ENCODE peak calls at places on chromosomes 12 and 14, in eight cellular contexts. W is adrenal gland, I is body of pancreas, Y is Peyer's patch, T is esophagus muscularis mucosa, J is right lobe of liver, O is heart left ventricle, V is NB4. G is an unnamed sample.

GRCh38 chr14:105180598-105181528 is at the start of gene NUDT14:
- DNase-seq in O (no peak), Y (peak; percentile 97), V (no peak), J (peak; percentile 84), W (peak; percentile 82), T (no peak), I (peak; percentile 92), G (no peak)

GRCh38 chr12:98574110-98574509 is 19.4 kb upstream of the SLC25A3 start:
- DNase-seq in J (peak; percentile 79), O (no peak), V (no peak), Y (peak; percentile 60), W (no peak), I (no peak), T (no peak), G (no peak)

GRCh38 chr14:83548061-83548839 is 1981.7 kb upstream of the FLRT2 start:
- DNase-seq in O (no peak), J (no peak), W (peak; percentile 27), V (no peak), Y (no peak), T (no peak), I (no peak), G (no peak)

GRCh38 chr14:100781952-100782351 is 44.0 kb upstream of the MEG3 start:
- DNase-seq in T (no peak), Y (peak; percentile 2), J (peak; percentile 8), I (no peak), W (no peak), O (no peak), V (no peak), G (peak; percentile 25)

GRCh38 chr12:3200779-3201738 is 123.9 kb downstream of the TSPAN9 start:
- DNase-seq in O (no peak), V (no peak), Y (no peak), J (no peak), T (no peak), I (no peak), W (no peak), G (no peak)

GRCh38 chr14:89340200-89340667 is 76.8 kb downstream of the FOXN3 start:
- DNase-seq in Y (no peak), I (no peak), V (peak; percentile 38), J (no peak), W (no peak), T (no peak), O (no peak), G (no peak)

GRCh38 chr12:54221402-54221984 is 32.7 kb upstream of the SMUG1 start:
- DNase-seq in V (no peak), O (no peak), I (no peak), J (no peak), Y (no peak), T (no peak), W (no peak), G (no peak)

GRCh38 chr12:5135126-5135525 is 91.4 kb downstream of the KCNA5 start:
- DNase-seq in W (no peak), J (no peak), I (no peak), V (no peak), Y (no peak), O (no peak), T (no peak), G (no peak)

GRCh38 chr12:80299976-80300375 is 144.1 kb upstream of the PTPRQ start:
- DNase-seq in O (no peak), V (no peak), T (no peak), I (no peak), W (no peak), J (no peak), Y (no peak), G (no peak)

GRCh38 chr14:96098309-96098998 is 59.3 kb downstream of the C14orf132 start:
- DNase-seq in T (no peak), V (peak; percentile 43), W (peak; percentile 24), Y (no peak), J (peak; percentile 81), I (peak; percentile 43), O (no peak), G (no peak)

GRCh38 chr12:70418101-70418500 is 52.0 kb downstream of the KCNMB4 start:
- DNase-seq in J (no peak), O (no peak), I (no peak), V (no peak), W (no peak), Y (no peak), T (no peak), G (no peak)

GRCh38 chr12:60977966-60978365 is 1282.2 kb upstream of the USP15 start:
- DNase-seq in J (no peak), T (no peak), I (no peak), W (no peak), Y (no peak), O (no peak), V (no peak), G (no peak)

GRCh38 chr14:92553456-92553855 is 39.9 kb downstream of the RIN3 start:
- DNase-seq in J (no peak), W (peak; percentile 73), O (peak; percentile 16), Y (peak; percentile 22), V (peak; percentile 41), T (no peak), I (no peak), G (no peak)

GRCh38 chr12:15428632-15429031 is 106.3 kb downstream of the PTPRO start:
- DNase-seq in W (no peak), I (no peak), V (no peak), O (no peak), T (no peak), Y (no peak), J (no peak), G (no peak)

GRCh38 chr14:53355581-53356112 is 202.5 kb upstream of the DDHD1 start:
- DNase-seq in W (no peak), O (no peak), I (no peak), Y (no peak), J (no peak), T (no peak), V (peak; percentile 38), G (no peak)

GRCh38 chr12:11765817-11766794 is 116.6 kb downstream of the ETV6 start:
- DNase-seq in I (no peak), W (peak; percentile 40), V (peak; percentile 74), O (peak; percentile 54), Y (no peak), J (no peak), T (no peak), G (no peak)

GRCh38 chr12:76282744-76283143 is 65.5 kb downstream of the BBS10 start:
- DNase-seq in O (no peak), J (peak; percentile 48), V (no peak), Y (no peak), T (no peak), I (no peak), W (no peak), G (no peak)

GRCh38 chr14:91373591-91374245 is 43.9 kb downstream of the CCDC88C start:
- DNase-seq in W (no peak), T (no peak), O (no peak), Y (no peak), V (peak; percentile 80), I (no peak), J (no peak), G (no peak)

GRCh38 chr12:19873146-19873545 is 433.9 kb downstream of the AEBP2 start:
- DNase-seq in T (no peak), J (no peak), W (no peak), I (no peak), Y (no peak), V (no peak), O (no peak), G (no peak)

GRCh38 chr12:12919666-12920435 is 28.5 kb downstream of the GPRC5A start:
- DNase-seq in V (no peak), W (no peak), T (no peak), J (no peak), O (no peak), I (no peak), Y (no peak), G (no peak)

GRCh38 chr14:103710771-103711392 is 4.4 kb downstream of the XRCC3 start:
- DNase-seq in I (no peak), W (no peak), T (no peak), J (no peak), O (no peak), Y (no peak), V (no peak), G (no peak)

GRCh38 chr14:101033006-101033405 is 129.5 kb upstream of the RTL1 start:
- DNase-seq in O (no peak), I (no peak), T (no peak), Y (peak; percentile 25), V (no peak), W (no peak), J (peak; percentile 31), G (peak; percentile 13)

GRCh38 chr12:103442822-103443221 is 52.9 kb downstream of the C12orf42 start:
- DNase-seq in O (no peak), V (no peak), I (no peak), W (no peak), Y (no peak), T (no peak), J (no peak), G (no peak)

GRCh38 chr12:103442187-103442564 is 53.6 kb downstream of the C12orf42 start:
- DNase-seq in Y (no peak), V (no peak), W (no peak), O (no peak), I (no peak), T (no peak), J (no peak), G (no peak)

GRCh38 chr12:103444983-103445382 is 50.8 kb downstream of the C12orf42 start:
- DNase-seq in W (no peak), O (no peak), V (no peak), I (no peak), J (no peak), T (no peak), Y (no peak), G (no peak)

GRCh38 chr12:103441437-103442186 is 54.2 kb downstream of the C12orf42 start:
- DNase-seq in I (no peak), O (no peak), Y (no peak), T (no peak), J (no peak), W (no peak), V (peak; percentile 44), G (no peak)
- TF ChIP-seq POLR2A in I (no peak), O (no peak), Y (no peak), T (no peak), J (no peak), W (no peak), V (no peak), G (no peak)

GRCh38 chr14:24171422-24172260 is at the start of gene REC8:
- DNase-seq in W (peak; percentile 81), I (peak; percentile 44), Y (peak; percentile 66), V (no peak), O (peak; percentile 70), T (peak; percentile 95), J (no peak), G (peak; percentile 95)
- TF ChIP-seq POLR2A in W (no peak), I (no peak), Y (no peak), V (no peak), O (no peak), T (no peak), J (no peak), G (no peak)

DNA sequence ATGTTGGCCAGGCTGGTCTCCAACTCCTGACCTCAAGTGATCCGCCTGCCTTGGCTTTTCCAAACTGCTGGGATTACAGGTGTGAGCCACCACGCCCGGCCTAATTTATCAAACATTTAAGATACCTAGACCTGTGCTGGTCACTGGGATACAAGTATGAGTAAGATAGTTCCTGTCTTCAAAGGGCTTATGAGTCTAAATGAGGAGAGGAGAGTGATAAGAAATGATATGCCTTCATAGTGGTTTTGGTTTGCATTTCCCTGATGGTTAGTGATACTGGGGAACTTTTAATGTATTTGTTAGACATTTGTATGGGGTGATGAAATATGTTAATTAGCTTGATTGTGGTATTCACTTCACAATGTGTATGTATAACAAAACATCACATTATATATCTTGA is 21.3 kb downstream of the TMED10 start:
- DNase-seq in J (no peak), T (no peak), W (no peak), Y (no peak), I (no peak), O (no peak), V (no peak), G (no peak)
- TF ChIP-seq POLR2A in J (no peak), T (no peak), W (no peak), Y (no peak), I (no peak), O (no peak), V (no peak), G (no peak)

GRCh38 chr14:22829661-22830328 is at the start of gene MRPL52:
- DNase-seq in V (peak; percentile 93), T (peak; percentile 96), W (peak; percentile 91), J (peak; percentile 91), I (peak; percentile 90), Y (peak; percentile 91), O (peak; percentile 92), G (peak; percentile 94)
- TF ChIP-seq POLR2A in V (peak; percentile 87), T (no peak), W (no peak), J (peak; percentile 40), I (no peak), Y (no peak), O (no peak), G (no peak)